ENCODE peak calls at places on chromosome 19, in seven cellular contexts. F, D, O, E, W, L and I are unnamed samples.

GRCh38 chr19:16074488-16075365 is 1.6 kb upstream of the TPM4 start:
- DNase-seq in E (no peak), W (no peak), F (no peak), L (no peak), O (no peak), D (no peak), I (no peak)

GRCh38 chr19:49213791-49214190 is 56.2 kb downstream of the TRPM4 start:
- DNase-seq in D (no peak), W (no peak), F (no peak), O (no peak), E (no peak), L (no peak), I (no peak)

GRCh38 chr19:16417660-16418596 is 53.8 kb downstream of the EPS15L1 start:
- DNase-seq in W (peak; percentile 91), L (peak; percentile 45), O (no peak), D (peak; percentile 9), F (peak; percentile 31), E (peak; percentile 20), I (no peak)

GRCh38 chr19:1725100-1726064 is 27.9 kb upstream of the ONECUT3 start:
- DNase-seq in F (no peak), O (no peak), D (peak; percentile 76), E (no peak), L (peak; percentile 39), W (peak; percentile 100), I (no peak)

GRCh38 chr19:42850981-42851717 is 28.4 kb downstream of the PSG1 start:
- DNase-seq in O (no peak), D (peak; percentile 72), E (no peak), W (peak; percentile 80), L (no peak), F (no peak), I (peak; percentile 99)

GRCh38 chr19:8569066-8569761 is 8.0 kb downstream of the MYO1F start:
- DNase-seq in E (no peak), F (no peak), W (peak; percentile 93), O (no peak), D (no peak), L (peak; percentile 51), I (peak; percentile 85)

GRCh38 chr19:16508546-16508945 is 12.4 kb downstream of the C19orf44 start:
- DNase-seq in E (no peak), W (no peak), D (no peak), O (no peak), F (no peak), L (no peak), I (no peak)

GRCh38 chr19:51458899-51459592 is 792 bp upstream of the SIGLEC8 start:
- DNase-seq in F (no peak), E (no peak), W (no peak), L (no peak), D (no peak), O (no peak), I (no peak)

GRCh38 chr19:6970021-6970420 is 51.2 kb downstream of the MBD3L2B start:
- DNase-seq in D (no peak), O (no peak), F (no peak), E (no peak), L (no peak), W (no peak), I (no peak)

GRCh38 chr19:13132471-13133166 is 14.6 kb downstream of the NACC1 start:
- DNase-seq in O (no peak), W (peak; percentile 80), L (peak; percentile 56), D (no peak), F (no peak), E (no peak), I (no peak)

GRCh38 chr19:29533578-29534544 is 8.1 kb downstream of the VSTM2B start:
- DNase-seq in E (no peak), D (no peak), F (no peak), W (no peak), O (no peak), L (no peak), I (no peak)

GRCh38 chr19:57719901-57720519 is 7.4 kb downstream of the ZNF671 start:
- DNase-seq in D (no peak), W (no peak), O (no peak), L (no peak), F (no peak), E (no peak), I (no peak)

GRCh38 chr19:4049432-4049831 is 17.3 kb downstream of the ZBTB7A start:
- DNase-seq in W (no peak), F (no peak), O (no peak), L (no peak), E (no peak), D (no peak), I (no peak)

GRCh38 chr19:38830039-38830733 is 1.4 kb downstream of the ECH1 start:
- DNase-seq in W (no peak), F (no peak), O (no peak), E (no peak), D (no peak), L (no peak), I (no peak)

GRCh38 chr19:43618921-43619261 is 538 bp downstream of the ZNF428 start:
- DNase-seq in E (no peak), L (peak; percentile 49), F (no peak), D (no peak), W (peak; percentile 47), O (peak; percentile 87), I (no peak)

GRCh38 chr19:29672933-29673336 is 7.7 kb downstream of the PLEKHF1 start:
- DNase-seq in O (no peak), F (peak; percentile 70), W (peak; percentile 1), L (peak; percentile 81), D (no peak), E (peak; percentile 57), I (no peak)

GRCh38 chr19:3970313-3970807 is 539 bp downstream of the DAPK3 start:
- DNase-seq in O (no peak), D (no peak), L (no peak), E (no peak), W (no peak), F (no peak), I (no peak)